ENCODE peak calls at places on chromosomes 4 and X, in eight cellular contexts. K is upper lobe of right lung; N is heart right ventricle; E is H9; D is CD8-positive, alpha-beta T cell; A is neural progenitor cell; M is colonic mucosa; U is left ventricle myocardium inferior. X is an unnamed sample. For H3K4me1 and H3K9me3, the result is how much of the 10 kb centered on the place peaks cover.

GRCh38 chr4:66736593-66736992 is 808.7 kb downstream of the CENPC start:
- DNase-seq in M (no peak), A (peak), E (no peak), U (no peak), K (no peak), N (no peak), D (no peak), X (no peak)

GRCh38 chr4:70670332-70671014 is 4.2 kb upstream of the JCHAIN start:
- DNase-seq in E (no peak), K (no peak), D (no peak), U (no peak), M (no peak), A (no peak), N (no peak), X (no peak)

GRCh38 chrX:129637217-129638109 is 17.3 kb downstream of the APLN start:
- DNase-seq in E (peak), D (peak), M (peak), N (peak), A (peak), U (peak), K (peak), X (peak)

GRCh38 chr4:13940921-13941320 is 313.4 kb upstream of the BOD1L1 start:
- DNase-seq in E (no peak), M (no peak), K (no peak), U (no peak), A (no peak), D (no peak), N (no peak), X (no peak)

GRCh38 chr4:7171191-7171900 is 21.0 kb upstream of the SORCS2 start:
- DNase-seq in N (no peak), D (no peak), M (no peak), U (no peak), K (peak), E (peak), A (no peak), X (no peak)

GRCh38 chr4:10655968-10656367 is 28.6 kb downstream of the CLNK start:
- DNase-seq in A (no peak), K (no peak), N (no peak), D (no peak), M (no peak), U (no peak), E (no peak), X (no peak)

GRCh38 chrX:20802036-20802435 is 535.3 kb upstream of the RPS6KA3 start:
- DNase-seq in U (no peak), D (no peak), E (no peak), A (no peak), K (no peak), N (no peak), M (no peak), X (no peak)

GRCh38 chrX:24242649-24243556 is 71.0 kb downstream of the SUPT20HL2 start:
- DNase-seq in M (peak), A (no peak), E (no peak), N (peak), D (no peak), K (no peak), U (peak), X (no peak)

GRCh38 chrX:13597928-13598327 is 28.5 kb downstream of the EGFL6 start:
- DNase-seq in E (no peak), U (no peak), K (no peak), D (no peak), A (no peak), N (no peak), M (no peak), X (no peak)

GRCh38 chr4:53782468-53782865 is 191.2 kb upstream of the LNX1 start:
- DNase-seq in A (no peak), E (no peak), K (no peak), D (no peak), M (no peak), N (no peak), U (no peak), X (no peak)

GRCh38 chr4:158450741-158451140 is 70.9 kb upstream of the RXFP1 start:
- DNase-seq in D (no peak), N (no peak), E (no peak), M (no peak), K (no peak), A (no peak), U (no peak), X (no peak)

GRCh38 chr4:142475663-142476062 is 370.4 kb downstream of the INPP4B start:
- DNase-seq in N (no peak), D (no peak), M (no peak), K (no peak), A (no peak), E (no peak), U (no peak), X (no peak)

GRCh38 chr4:169773889-169774288 is 16.1 kb upstream of the HPF1 start:
- DNase-seq in M (no peak), U (no peak), A (no peak), E (no peak), D (no peak), N (no peak), K (no peak), X (no peak)

GRCh38 chr4:110005461-110006056 is 92.9 kb downstream of the EGF start:
- DNase-seq in U (no peak), E (no peak), K (no peak), D (no peak), A (peak), N (no peak), M (no peak), X (peak)

GRCh38 chr4:26346203-26346620 is 25.4 kb downstream of the RBPJ start:
- DNase-seq in D (no peak), A (peak), N (no peak), U (no peak), E (peak), K (no peak), M (no peak), X (no peak)

GRCh38 chr4:189088783-189089182 is 851.9 kb upstream of the FRG1 start:
- DNase-seq in A (no peak), U (no peak), K (no peak), M (no peak), D (no peak), N (no peak), E (no peak), X (no peak)

GRCh38 chrX:26574208-26574607 is 358.2 kb downstream of the MAGEB5 start:
- DNase-seq in E (no peak), D (no peak), K (no peak), M (no peak), A (no peak), N (no peak), U (no peak), X (no peak)

GRCh38 chrX:1906028-1906427 is 291.2 kb downstream of the ASMT start:
- DNase-seq in A (no peak), K (no peak), N (no peak), M (no peak), U (no peak), E (no peak), D (no peak), X (no peak)

GRCh38 chrX:66915893-66916292 is 277.0 kb upstream of the EDA2R start:
- DNase-seq in D (no peak), K (no peak), E (peak), A (peak), M (no peak), N (no peak), U (no peak), X (no peak)

GRCh38 chr4:163590103-163590502 is 95.6 kb downstream of the TMA16 start:
- DNase-seq in K (no peak), U (no peak), M (no peak), N (no peak), D (no peak), E (no peak), A (no peak), X (no peak)

GRCh38 chr4:153113061-153113837 is 91.0 kb upstream of the TRIM2 start:
- DNase-seq in A (no peak), M (no peak), U (no peak), E (no peak), D (no peak), K (no peak), N (no peak), X (no peak)

GRCh38 chr4:17511041-17511949 is 595 bp downstream of the QDPR start:
- DNase-seq in A (peak), M (peak), U (peak), E (peak), K (peak), N (peak), D (peak), X (peak)

GRCh38 chrX:20988118-20988517 is 386.1 kb upstream of the CNKSR2 start:
- DNase-seq in D (no peak), E (no peak), N (no peak), U (no peak), K (no peak), A (no peak), M (no peak), X (no peak)

GRCh38 chrX:15376956-15377355 is 7.3 kb downstream of the VEGFD start:
- DNase-seq in N (no peak), A (no peak), K (no peak), D (no peak), M (no peak), E (no peak), U (no peak), X (no peak)

GRCh38 chrX:123803331-123803983 is 56.4 kb upstream of the XIAP start:
- DNase-seq in U (no peak), K (no peak), N (no peak), E (no peak), M (no peak), D (peak), A (no peak), X (peak)

GRCh38 chr4:121139533-121140222 is 24.4 kb downstream of the TNIP3 start:
- DNase-seq in N (no peak), A (no peak), E (no peak), K (no peak), M (no peak), D (no peak), U (no peak), X (peak)

GRCh38 chr4:163748474-163748873 is 254.0 kb downstream of the TMA16 start:
- DNase-seq in E (no peak), N (no peak), M (no peak), U (no peak), A (no peak), D (no peak), K (no peak), X (no peak)

GRCh38 chr4:170591076-170591475 is 501.3 kb upstream of the AADAT start:
- DNase-seq in N (no peak), U (no peak), M (no peak), A (no peak), E (no peak), D (no peak), K (no peak), X (no peak)

GRCh38 chr4:35516102-35516501 is 728.2 kb downstream of the ARAP2 start:
- DNase-seq in M (no peak), U (no peak), K (no peak), A (no peak), D (no peak), N (no peak), E (no peak), X (no peak)

GRCh38 chrX:95893632-95894031 is 791.0 kb upstream of the DIAPH2 start:
- DNase-seq in A (no peak), E (no peak), K (no peak), U (no peak), M (no peak), D (no peak), N (no peak), X (no peak)

GRCh38 chrX:155857561-155857960 is 23.6 kb upstream of the VAMP7 start:
- DNase-seq in N (no peak), E (peak), D (no peak), U (no peak), K (no peak), A (no peak), M (no peak), X (no peak)

GRCh38 chr4:118995693-118996391 is 107.2 kb downstream of the SYNPO2 start:
- DNase-seq in U (no peak), E (no peak), M (no peak), K (no peak), N (no peak), D (no peak), A (no peak), X (no peak)

GRCh38 chr4:138909605-138910004 is 106.0 kb upstream of the NOCT start:
- DNase-seq in A (no peak), K (no peak), E (no peak), D (no peak), M (no peak), N (no peak), U (no peak), X (no peak)

GRCh38 chr4:8274772-8275241 is 5.3 kb downstream of the HTRA3 start:
- DNase-seq in D (no peak), U (peak), K (peak), A (peak), M (peak), N (peak), E (no peak), X (no peak)

GRCh38 chr4:8274066-8274652 is 4.6 kb downstream of the HTRA3 start:
- DNase-seq in N (peak), E (no peak), A (no peak), U (no peak), D (no peak), M (no peak), K (no peak), X (no peak)

GRCh38 chr4:8277356-8278008 is 7.9 kb downstream of the HTRA3 start:
- DNase-seq in E (no peak), U (peak), N (peak), A (no peak), K (peak), M (no peak), D (no peak), X (no peak)

GRCh38 chr4:8276358-8277240 is 7.0 kb downstream of the HTRA3 start:
- DNase-seq in K (peak), E (no peak), D (no peak), A (no peak), U (peak), M (no peak), N (peak), X (no peak)

GRCh38 chr4:8275511-8275910 is 6.0 kb downstream of the HTRA3 start:
- DNase-seq in E (no peak), M (no peak), D (no peak), K (no peak), U (peak), A (no peak), N (peak), X (no peak)
- H3K27ac ChIP-seq in E (no peak), M (no peak), D (no peak), K (no peak), U (peak), A (no peak), N (peak), X (no peak)

DNA sequence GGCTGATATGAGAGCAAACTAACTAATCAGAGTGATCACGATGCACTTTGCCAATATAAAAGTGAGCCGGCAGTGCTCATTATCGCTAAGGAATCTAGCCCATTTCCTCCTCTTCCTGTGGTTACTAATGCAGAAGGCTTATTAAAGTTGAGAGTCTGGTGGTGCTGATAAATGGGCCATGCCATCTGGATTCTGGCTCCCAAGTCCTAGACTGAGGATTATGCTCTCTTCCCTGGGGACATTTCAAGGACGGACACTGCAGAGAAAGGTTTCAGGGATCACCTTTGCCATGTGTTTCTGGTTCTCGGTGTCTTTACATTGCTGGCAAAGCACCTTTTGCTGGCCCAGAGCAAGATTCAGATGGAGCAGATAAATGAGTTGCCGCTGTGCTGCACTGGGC is 85.3 kb downstream of the RTL5 start:
- DNase-seq in N (no peak), U (no peak), A (no peak), E (no peak), K (no peak), M (no peak), D (no peak), X (no peak)
- H3K4me1 ChIP-seq in N (under half), U (under half), A (under half), E (under half), K (under half), M (under half), D (under half), X (under half)

GRCh38 chrX:135287266-135287823 is 21.9 kb upstream of the ETDC start:
- DNase-seq in N (no peak), K (no peak), E (no peak), M (no peak), U (no peak), A (no peak), D (no peak), X (no peak)
- H3K9me3 ChIP-seq in N (half or more), K (under half), E (half or more), M (under half), U (half or more), A (under half), D (under half), X (under half)

DNA sequence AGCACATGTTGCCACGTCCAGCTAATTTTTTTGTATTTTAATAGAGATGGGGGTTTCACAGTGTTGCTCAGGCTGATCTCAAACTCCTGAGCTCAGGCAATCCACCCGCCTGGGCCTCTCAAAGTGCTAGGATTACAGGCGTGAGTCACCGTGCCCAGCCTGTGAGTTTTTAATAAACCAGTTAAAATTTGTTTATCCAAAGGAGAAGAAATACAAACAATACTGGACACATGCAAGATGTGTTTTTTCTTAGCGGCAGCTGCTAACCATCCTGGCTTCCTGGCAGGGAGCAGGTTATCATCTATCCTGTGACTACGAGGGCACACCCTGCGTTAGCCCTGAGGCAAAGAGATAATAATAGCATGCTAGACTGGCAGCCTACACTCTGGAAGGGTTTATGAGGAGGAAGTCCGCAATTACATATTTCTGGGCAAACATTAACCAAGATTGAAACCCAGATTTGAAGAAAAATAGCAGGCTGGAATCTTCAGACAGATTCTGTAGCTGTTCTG is 191.4 kb downstream of the SPRY1 start:
- DNase-seq in E (no peak), N (no peak), U (no peak), K (no peak), D (no peak), M (peak), A (no peak), X (no peak)
- H3K27ac ChIP-seq in E (no peak), N (no peak), U (peak), K (peak), D (no peak), M (peak), A (no peak), X (no peak)

X was measured in naive thymus-derived CD4-positive, alpha-beta T cell.